ENCODE peak calls at places on chromosomes 13 and 19, in four cellular contexts. F is K562, T is endothelial cell of umbilical vein, K is stomach. C is an unnamed sample.

GRCh38 chr19:32576790-32577189 is 4.2 kb upstream of the PDCD5 start:
- DNase-seq in K (no peak), T (no peak), F (no peak), C (no peak)

GRCh38 chr13:45941261-45941660 is 89.7 kb upstream of the SIAH3 start:
- DNase-seq in F (no peak), K (no peak), T (no peak), C (no peak)

GRCh38 chr13:96449920-96450319 is 360.0 kb downstream of the HS6ST3 start:
- DNase-seq in F (no peak), K (no peak), T (no peak), C (no peak)

GRCh38 chr19:18417250-18418033 is 1.8 kb upstream of the SSBP4 start:
- DNase-seq in K (no peak), T (peak; percentile 85), F (peak; percentile 90), C (peak; percentile 82)

GRCh38 chr13:50198508-50198907 is 183.3 kb downstream of the KCNRG start:
- DNase-seq in F (no peak), T (peak; percentile 39), K (no peak), C (no peak)

GRCh38 chr13:112790735-112791641 is 101.2 kb downstream of the ATP11A start:
- DNase-seq in K (peak; percentile 18), T (no peak), F (no peak), C (peak; percentile 23)

GRCh38 chr13:33377825-33378224 is 92.3 kb upstream of the STARD13 start:
- DNase-seq in K (no peak), T (no peak), F (no peak), C (no peak)

GRCh38 chr19:21483589-21484170 is 21.7 kb upstream of the ZNF429 start:
- DNase-seq in T (no peak), K (peak; percentile 60), F (peak; percentile 28), C (peak; percentile 56)

GRCh38 chr13:68232351-68233130 is 1002.4 kb upstream of the PCDH9 start:
- DNase-seq in F (no peak), K (no peak), T (no peak), C (no peak)

GRCh38 chr13:28531195-28531955 is 36.4 kb upstream of the FLT1 start:
- DNase-seq in T (peak; percentile 85), F (no peak), K (peak; percentile 27), C (peak; percentile 77)

GRCh38 chr13:63625869-63626268 is 2210.2 kb upstream of the PCDH20 start:
- DNase-seq in F (no peak), K (no peak), T (no peak), C (no peak)

GRCh38 chr13:48660356-48661076 is 6.8 kb downstream of the CYSLTR2 start:
- DNase-seq in T (no peak), K (no peak), F (no peak), C (peak; percentile 44)

GRCh38 chr13:62387642-62388041 is 972.0 kb upstream of the PCDH20 start:
- DNase-seq in K (no peak), T (peak; percentile 11), F (no peak), C (no peak)

GRCh38 chr13:41915096-41915495 is 45.8 kb downstream of the VWA8 start:
- DNase-seq in T (no peak), K (no peak), F (no peak), C (no peak)

GRCh38 chr13:102817907-102818306 is 19.0 kb downstream of the BIVM start:
- DNase-seq in T (no peak), F (no peak), K (no peak), C (no peak)

GRCh38 chr13:25874907-25875306 is 176.9 kb downstream of the SHISA2 start:
- DNase-seq in T (no peak), F (no peak), K (no peak), C (no peak)

GRCh38 chr19:12913011-12913561 is 6.0 kb downstream of the SYCE2 start:
- DNase-seq in K (peak; percentile 77), T (peak; percentile 31), F (peak; percentile 21), C (peak; percentile 85)
- TF ChIP-seq POLR2AphosphoS5 in K (peak; percentile 58), T (no peak), F (no peak), C (no peak)

GRCh38 chr19:4362038-4362828 is 18.9 kb downstream of the MPND start:
- DNase-seq in F (no peak), K (no peak), T (no peak), C (no peak)
- TF ChIP-seq POLR2AphosphoS5 in F (no peak), K (no peak), T (no peak), C (no peak)

DNA sequence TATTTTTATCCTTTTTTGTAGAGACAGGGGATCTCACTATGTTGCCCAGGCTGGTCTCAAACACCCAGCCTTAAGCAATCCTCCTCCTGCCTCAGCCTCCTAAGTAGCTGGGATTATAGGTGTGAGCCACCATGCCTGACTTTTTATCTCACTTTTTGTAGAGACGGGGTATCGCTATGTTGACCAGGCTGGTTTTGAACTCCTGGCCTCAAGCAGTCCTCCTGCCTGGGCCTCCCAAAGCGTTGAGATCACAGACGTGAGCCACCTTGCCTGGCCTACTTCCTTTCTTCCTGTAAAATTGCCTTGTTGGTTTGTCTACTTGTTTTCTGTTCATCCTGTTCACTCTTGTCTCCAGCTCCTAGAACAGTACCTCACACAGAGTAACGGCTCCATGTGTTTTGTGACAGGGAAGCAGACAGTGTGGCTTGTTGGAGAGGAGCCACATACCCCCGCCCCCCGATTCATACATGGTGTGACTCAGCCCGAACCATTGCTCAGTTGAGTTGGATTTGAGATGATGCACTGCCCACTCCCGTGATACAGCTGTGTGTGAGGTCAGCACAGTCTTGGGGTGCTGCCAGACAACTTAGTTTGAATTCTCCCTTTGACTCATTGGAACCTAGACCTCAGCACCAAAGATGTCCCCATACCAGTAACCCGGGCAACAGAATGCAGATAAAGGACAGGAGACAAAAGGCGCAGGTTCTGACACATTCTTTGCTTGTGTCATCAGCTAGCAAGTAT is 34.2 kb downstream of the GPR42 start:
- DNase-seq in K (peak; percentile 37), F (peak; percentile 41), T (no peak), C (no peak)
- TF ChIP-seq POLR2AphosphoS5 in K (peak; percentile 34), F (no peak), T (no peak), C (no peak)

GRCh38 chr19:2479556-2480194 is 3.7 kb downstream of the GADD45B start:
- DNase-seq in F (no peak), K (no peak), T (no peak), C (no peak)
- TF ChIP-seq POLR2AphosphoS5 in F (no peak), K (peak; percentile 43), T (no peak), C (no peak)

DNA sequence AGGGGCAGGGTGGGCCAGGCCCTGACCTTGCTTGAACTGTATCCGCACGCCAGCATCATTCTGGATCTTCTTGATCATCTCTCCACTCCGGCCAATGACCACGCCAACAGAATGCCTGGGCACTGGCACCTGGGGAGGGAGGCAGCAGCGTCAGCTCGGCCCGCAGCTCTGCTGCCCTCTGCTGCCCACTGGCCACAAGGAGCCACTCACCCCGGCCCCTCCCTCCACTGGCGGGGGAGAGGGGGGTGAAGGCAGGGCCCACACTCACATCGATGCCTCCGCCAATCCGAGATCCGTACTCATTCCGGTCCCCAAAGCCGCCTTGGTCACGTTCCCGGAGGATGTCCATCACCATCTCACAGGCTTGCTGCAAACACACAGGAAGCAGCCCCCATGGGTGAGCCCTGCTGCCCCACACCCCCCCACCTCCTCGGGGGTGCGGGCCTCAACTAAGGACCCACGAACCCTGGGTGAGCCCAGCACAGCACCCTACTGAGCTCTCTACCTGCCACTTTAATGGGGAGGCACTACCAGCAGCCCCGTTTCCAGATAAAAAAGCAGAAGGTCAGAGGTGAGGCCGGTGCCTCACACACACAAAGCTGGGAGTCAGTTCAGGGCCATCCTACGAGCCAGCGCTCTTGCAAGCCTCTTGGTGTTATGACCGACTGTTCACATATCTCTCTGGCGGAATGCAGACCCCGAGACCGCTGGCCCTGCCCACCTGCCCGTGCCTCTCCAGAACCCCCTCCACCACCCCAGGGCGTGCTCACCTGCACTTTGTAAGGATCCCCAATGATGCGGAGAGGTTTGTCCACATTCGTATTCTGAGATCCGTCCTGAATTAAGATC is 6.7 kb downstream of the KHSRP start:
- DNase-seq in F (no peak), T (peak; percentile 7), K (no peak), C (peak; percentile 77)
- TF ChIP-seq POLR2AphosphoS5 in F (no peak), T (no peak), K (no peak), C (no peak)

C was measured in upper lobe of left lung.